ENCODE peak calls at places on chromosomes 16 and 17, in four cellular contexts. N is GM10248, X is GM06990, H is H9. C is an unnamed sample.

GRCh38 chr17:1201132-1201702 is 21.4 kb upstream of the ABR start:
- DNase-seq in X (peak), N (no peak), H (no peak), C (no peak)

GRCh38 chr16:56275801-56276200 is 84.5 kb downstream of the GNAO1 start:
- DNase-seq in X (no peak), H (no peak), N (no peak), C (no peak)

GRCh38 chr17:37527249-37527851 is 37.7 kb downstream of the DUSP14 start:
- DNase-seq in N (peak), X (no peak), H (no peak), C (no peak)

GRCh38 chr16:78606572-78606971 is 507.1 kb downstream of the WWOX start:
- DNase-seq in X (no peak), H (no peak), N (no peak), C (no peak)

GRCh38 chr16:29815032-29815721 is 775 bp upstream of the PAGR1 start:
- DNase-seq in X (no peak), N (no peak), H (no peak), C (no peak)

GRCh38 chr16:54201200-54201599 is 85.4 kb downstream of the IRX3 start:
- DNase-seq in H (no peak), X (no peak), N (no peak), C (no peak)

GRCh38 chr16:12166271-12166670 is 189.7 kb downstream of the SNX29 start:
- DNase-seq in H (no peak), N (no peak), X (no peak), C (no peak)

GRCh38 chr17:14843086-14843795 is 421.9 kb downstream of the PMP22 start:
- DNase-seq in N (no peak), X (no peak), H (no peak), C (no peak)

GRCh38 chr16:53071748-53072301 is 17.0 kb downstream of the CHD9 start:
- DNase-seq in X (peak), N (peak), H (no peak), C (no peak)

GRCh38 chr16:57194512-57194911 is 8.4 kb downstream of the RSPRY1 start:
- DNase-seq in N (no peak), H (no peak), X (no peak), C (no peak)

GRCh38 chr17:9401434-9401833 is 174.2 kb downstream of the STX8 start:
- DNase-seq in N (no peak), X (no peak), H (no peak), C (no peak)

GRCh38 chr17:44331249-44331760 is 6.7 kb upstream of the SLC25A39 start:
- DNase-seq in H (peak), N (peak), X (peak), C (no peak)

GRCh38 chr16:55370762-55371482 is 46.9 kb downstream of the IRX6 start:
- DNase-seq in N (no peak), H (peak), X (peak), C (no peak)

GRCh38 chr17:61380836-61381525 is 18.7 kb upstream of the TBX2 start:
- DNase-seq in N (no peak), X (no peak), H (no peak), C (no peak)

GRCh38 chr16:27840311-27841060 is 223.0 kb downstream of the GSG1L start:
- DNase-seq in N (no peak), H (peak), X (no peak), C (no peak)

GRCh38 chr17:67503184-67503583 is 126.1 kb downstream of the PITPNC1 start:
- DNase-seq in X (no peak), N (no peak), H (peak), C (no peak)

GRCh38 chr17:5264930-5265329 is 17.2 kb upstream of the RABEP1 start:
- DNase-seq in H (no peak), N (no peak), X (no peak), C (no peak)

GRCh38 chr16:86739808-86740207 is 161.5 kb downstream of the FOXL1 start:
- DNase-seq in X (no peak), N (no peak), H (no peak), C (no peak)

GRCh38 chr16:28191364-28191985 is 20.3 kb downstream of the XPO6 start:
- DNase-seq in X (no peak), N (no peak), H (no peak), C (no peak)

GRCh38 chr16:1493746-1494094 is 560 bp downstream of the TELO2 start:
- DNase-seq in N (peak), X (no peak), H (no peak), C (no peak)

GRCh38 chr17:55224746-55225145 is 40.0 kb upstream of the HLF start:
- DNase-seq in X (no peak), N (no peak), H (no peak), C (no peak)

GRCh38 chr17:38592487-38592886 is 13.3 kb downstream of the SRCIN1 start:
- DNase-seq in N (no peak), X (no peak), H (no peak), C (no peak)

GRCh38 chr16:24463196-24463945 is 76.0 kb upstream of the RBBP6 start:
- DNase-seq in N (no peak), H (no peak), X (no peak), C (no peak)

GRCh38 chr17:35849469-35850348 is 19.0 kb downstream of the HEATR9 start:
- DNase-seq in N (peak), X (peak), H (peak), C (no peak)

GRCh38 chr17:43528988-43529814 is 16.9 kb downstream of the ETV4 start:
- DNase-seq in N (no peak), H (no peak), X (no peak), C (no peak)

GRCh38 chr17:66547170-66547865 is 244.9 kb downstream of the PRKCA start:
- DNase-seq in H (no peak), X (no peak), N (no peak), C (no peak)

GRCh38 chr16:80720759-80721470 is 83.5 kb downstream of the CDYL2 start:
- DNase-seq in X (peak), H (no peak), N (no peak), C (no peak)

GRCh38 chr17:75878174-75878998 is at the start of gene TRIM47:
- DNase-seq in X (peak), H (peak), N (no peak), C (no peak)

GRCh38 chr17:35083071-35083470 is 19.6 kb upstream of the RFFL start:
- DNase-seq in H (no peak), N (no peak), X (no peak), C (no peak)

GRCh38 chr16:17362946-17363345 is 107.8 kb downstream of the XYLT1 start:
- DNase-seq in H (no peak), N (no peak), X (no peak), C (no peak)

GRCh38 chr16:66271074-66272060 is 95.1 kb upstream of the CDH5 start:
- DNase-seq in H (peak), N (no peak), X (no peak), C (no peak)

GRCh38 chr17:11240041-11240801 is 792 bp upstream of the SHISA6 start:
- DNase-seq in H (peak), N (no peak), X (no peak), C (no peak)

GRCh38 chr16:68146583-68146982 is 61.4 kb downstream of the NFATC3 start:
- DNase-seq in N (no peak), X (no peak), H (no peak), C (no peak)

GRCh38 chr16:78654929-78655328 is 555.5 kb downstream of the WWOX start:
- DNase-seq in H (no peak), X (no peak), N (no peak), C (no peak)

GRCh38 chr17:57898487-57899311 is 48.9 kb upstream of the MRPS23 start:
- DNase-seq in X (no peak), N (no peak), H (peak), C (no peak)

GRCh38 chr17:80605326-80606066 is 60.9 kb downstream of the RPTOR start:
- DNase-seq in H (no peak), X (peak), N (peak), C (peak)

GRCh38 chr16:8855051-8855786 is 13.6 kb downstream of the CARHSP1 start:
- DNase-seq in N (no peak), H (no peak), X (no peak), C (no peak)
- TF ChIP-seq CTCF in N (no peak), H (peak), X (peak), C (no peak)

GRCh38 chr16:48684148-48684547 is 74.2 kb upstream of the N4BP1 start:
- DNase-seq in N (no peak), H (no peak), X (no peak), C (no peak)

GRCh38 chr16:48682971-48683370 is 73.0 kb upstream of the N4BP1 start:
- DNase-seq in H (no peak), N (no peak), X (no peak), C (no peak)

GRCh38 chr16:48676836-48677235 is 66.9 kb upstream of the N4BP1 start:
- DNase-seq in N (no peak), H (no peak), X (no peak), C (no peak)

DNA sequence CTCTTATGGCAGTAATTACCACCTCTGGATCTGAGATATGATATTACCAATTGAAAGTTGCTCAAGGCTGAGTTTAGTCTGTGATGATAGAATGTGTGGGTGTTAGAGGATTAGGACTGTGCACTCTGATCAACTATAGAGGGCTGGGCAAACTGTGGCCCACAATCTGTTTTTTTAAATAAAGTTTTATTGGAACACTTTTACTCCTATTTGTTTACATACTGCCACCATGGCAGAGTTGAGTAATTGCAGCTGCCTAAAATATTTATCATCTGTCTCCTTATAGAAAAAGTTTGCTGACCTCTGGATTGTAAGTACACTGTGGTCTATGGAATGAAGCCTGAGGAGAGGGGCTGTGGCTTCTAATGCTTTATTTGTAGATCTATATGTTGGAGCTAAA is 71.5 kb upstream of the N4BP1 start:
- DNase-seq in N (no peak), H (no peak), X (no peak), C (no peak)
- TF ChIP-seq CTCF in N (no peak), H (no peak), X (no peak), C (no peak)

GRCh38 chr17:78349831-78350631 is 9.8 kb downstream of the SOCS3 start:
- DNase-seq in X (no peak), H (no peak), N (no peak), C (no peak)

GRCh38 chr17:78347453-78347852 is 12.4 kb downstream of the SOCS3 start:
- DNase-seq in N (no peak), H (no peak), X (no peak), C (no peak)

GRCh38 chr17:78348055-78348745 is 11.7 kb downstream of the SOCS3 start:
- DNase-seq in X (no peak), H (no peak), N (no peak), C (no peak)

GRCh38 chr17:78355045-78355641 is 4.7 kb downstream of the SOCS3 start:
- DNase-seq in H (no peak), N (no peak), X (no peak), C (no peak)

GRCh38 chr17:78351449-78352006 is 8.3 kb downstream of the SOCS3 start:
- DNase-seq in N (no peak), H (peak), X (no peak), C (no peak)
- TF ChIP-seq CTCF in N (no peak), H (peak), X (no peak), C (no peak)

DNA sequence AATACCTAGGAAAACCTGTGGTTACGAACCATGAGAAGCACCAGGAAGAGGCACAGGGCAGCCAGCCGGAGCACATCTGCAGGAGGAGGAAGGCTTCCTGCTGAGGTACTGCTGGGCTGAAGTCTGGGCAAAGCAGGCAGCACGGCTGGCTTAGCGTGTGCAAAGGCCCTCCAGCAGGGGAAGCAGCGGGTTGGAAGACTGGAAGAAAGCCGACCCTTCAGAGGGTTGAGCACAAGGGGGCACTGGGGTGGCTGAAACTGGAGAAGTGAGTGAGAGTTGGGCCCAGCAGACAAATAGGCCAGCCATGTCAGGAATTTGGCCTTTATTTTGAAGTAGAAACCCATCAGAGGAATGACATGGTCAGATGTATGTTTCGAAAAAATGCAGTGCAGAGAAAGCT is 12.1 kb upstream of the HSD3B7 start:
- DNase-seq in N (no peak), X (no peak), H (no peak), C (no peak)
- TF ChIP-seq CTCF in N (no peak), X (no peak), H (peak), C (no peak)

DNA sequence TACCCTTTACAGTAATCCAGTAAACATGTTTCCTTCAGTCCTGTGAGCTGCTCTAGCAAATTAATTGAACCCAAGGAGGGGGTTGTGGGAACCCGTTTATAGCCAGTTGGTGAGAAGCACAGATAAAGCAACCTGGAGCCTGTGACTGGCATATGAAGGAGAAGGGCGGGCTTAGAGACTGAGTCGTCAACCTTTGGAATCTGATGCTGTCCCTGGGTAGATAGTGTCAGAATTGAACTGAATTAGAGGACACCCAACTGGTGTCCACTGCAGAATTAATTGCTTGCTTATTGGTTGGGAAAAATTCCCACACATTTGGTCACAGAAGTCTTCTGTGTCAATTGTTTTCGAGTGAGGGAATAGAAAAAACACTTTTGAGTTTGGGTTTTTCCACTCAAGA is 12.8 kb upstream of the RSKR start:
- DNase-seq in H (no peak), X (no peak), N (no peak), C (no peak)
- TF ChIP-seq CTCF in H (no peak), X (no peak), N (no peak), C (no peak)